ENCODE peak calls at places on chromosomes 3 and 15, in six cellular contexts. N is mesendoderm, L is uterus, P is HCT116, T is brain microvascular endothelial cell, Q is pancreas. R is an unnamed sample.

GRCh38 chr15:44195151-44195740 is at the start of gene FRMD5:
- DNase-seq in N (peak), T (peak), P (peak), L (peak), Q (peak), R (peak)

GRCh38 chr3:42690766-42691680 is 5.7 kb downstream of the KLHL40 start:
- DNase-seq in Q (no peak), L (no peak), T (no peak), P (no peak), N (no peak), R (peak)

GRCh38 chr3:165883866-165884478 is 46.7 kb upstream of the BCHE start:
- DNase-seq in P (no peak), N (no peak), Q (no peak), T (peak), L (no peak), R (no peak)

GRCh38 chr3:66819993-66820501 is 178.1 kb upstream of the KBTBD8 start:
- DNase-seq in P (no peak), L (no peak), N (no peak), Q (no peak), T (no peak), R (no peak)

GRCh38 chr3:143203848-143204247 is 84.3 kb downstream of the CHST2 start:
- DNase-seq in L (no peak), T (peak), Q (no peak), P (no peak), N (no peak), R (no peak)

GRCh38 chr3:33645060-33645841 is 72.8 kb downstream of the CLASP2 start:
- DNase-seq in P (no peak), T (peak), L (no peak), N (peak), Q (no peak), R (no peak)

GRCh38 chr3:149377408-149378111 is at the start of gene TM4SF1:
- DNase-seq in Q (peak), L (peak), T (peak), P (no peak), N (peak), R (peak)

GRCh38 chr15:61712124-61712759 is 348.0 kb downstream of the VPS13C start:
- DNase-seq in Q (no peak), P (no peak), L (no peak), N (no peak), T (no peak), R (no peak)

GRCh38 chr3:34533468-34533867 is 735.0 kb downstream of the PDCD6IP start:
- DNase-seq in L (no peak), N (no peak), T (no peak), P (no peak), Q (no peak), R (no peak)

GRCh38 chr3:127326341-127326740 is 38.5 kb upstream of the PRR20G start:
- DNase-seq in P (no peak), N (no peak), T (no peak), Q (no peak), L (no peak), R (no peak)

GRCh38 chr15:71705151-71705550 is 105.2 kb upstream of the NR2E3 start:
- DNase-seq in L (no peak), P (no peak), T (no peak), Q (no peak), N (peak), R (no peak)

GRCh38 chr15:66863382-66864085 is 161.5 kb downstream of the SMAD6 start:
- DNase-seq in P (no peak), L (no peak), T (no peak), Q (no peak), N (no peak), R (no peak)

GRCh38 chr15:66864086-66864830 is 162.2 kb downstream of the SMAD6 start:
- DNase-seq in N (no peak), P (no peak), Q (no peak), T (no peak), L (no peak), R (no peak)

GRCh38 chr15:66866651-66867050 is 164.6 kb downstream of the SMAD6 start:
- DNase-seq in N (no peak), Q (no peak), L (no peak), P (no peak), T (no peak), R (no peak)

GRCh38 chr15:66864871-66865281 is 162.8 kb downstream of the SMAD6 start:
- DNase-seq in N (no peak), T (no peak), L (no peak), P (no peak), Q (no peak), R (no peak)

DNA sequence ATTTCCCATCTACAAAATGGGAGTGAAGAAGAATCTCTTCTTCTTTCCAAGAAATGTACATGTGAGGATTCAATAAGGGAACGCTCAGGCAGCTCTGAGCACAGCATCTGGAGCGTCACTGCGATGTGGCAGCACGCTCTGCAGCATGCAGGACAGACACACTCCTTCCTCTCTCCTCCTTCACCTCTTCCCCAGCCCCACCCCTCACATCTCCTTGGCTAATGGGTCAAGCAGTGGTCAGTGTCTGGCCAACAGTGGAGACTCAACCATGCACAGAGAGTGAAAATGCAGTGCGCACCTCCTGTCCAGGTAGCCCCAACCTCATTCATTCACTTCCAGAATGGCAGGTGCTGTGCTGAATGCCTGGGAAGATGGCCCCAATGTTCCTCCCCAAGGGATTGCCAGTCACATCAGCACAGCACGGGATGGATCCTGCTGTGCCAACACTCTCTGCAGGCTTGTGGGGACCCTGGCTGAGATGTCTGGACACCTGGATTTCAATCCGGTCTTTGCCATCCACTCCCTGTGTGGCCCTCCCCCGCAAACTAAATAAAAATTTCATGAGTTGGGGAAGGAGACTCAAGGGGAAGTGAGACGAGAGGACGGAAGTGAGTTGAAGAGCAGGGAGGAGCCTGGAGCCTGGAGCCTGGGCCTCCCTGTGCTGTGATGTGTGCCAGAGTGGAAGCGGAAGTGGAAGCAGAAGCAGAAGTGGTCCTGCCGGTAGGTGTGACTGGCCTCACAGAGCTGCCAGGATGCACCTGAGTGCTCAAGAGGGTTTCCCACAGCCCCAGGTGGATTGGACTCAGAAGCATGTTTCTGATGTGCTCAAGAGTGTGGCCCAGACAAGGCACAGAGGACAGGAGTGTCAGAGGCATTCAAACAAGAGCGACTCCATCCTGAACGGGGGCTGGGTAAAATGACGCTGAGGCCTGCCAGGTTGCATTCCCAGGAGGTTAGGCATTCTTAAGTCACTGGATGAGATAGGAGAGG is 163.9 kb downstream of the SMAD6 start:
- DNase-seq in T (no peak), L (no peak), Q (no peak), N (peak), P (no peak), R (peak)
- H3K4me3 ChIP-seq in T (no peak), L (no peak), Q (no peak), N (no peak), P (no peak), R (no peak)

GRCh38 chr3:58585994-58586393 is 8.8 kb upstream of the FAM107A start:
- DNase-seq in P (no peak), T (no peak), L (no peak), N (no peak), Q (no peak), R (no peak)
- H3K4me3 ChIP-seq in P (no peak), T (no peak), L (no peak), N (no peak), Q (peak), R (no peak)

GRCh38 chr15:67812232-67812631 is 13.1 kb upstream of the SKOR1 start:
- DNase-seq in T (no peak), L (no peak), N (no peak), Q (no peak), P (no peak), R (peak)
- H3K4me3 ChIP-seq in T (no peak), L (no peak), N (no peak), Q (no peak), P (no peak), R (no peak)

GRCh38 chr15:66169023-66169422 is 84.5 kb downstream of the MEGF11 start:
- DNase-seq in P (no peak), Q (no peak), T (no peak), N (no peak), L (no peak), R (no peak)
- H3K4me3 ChIP-seq in P (no peak), Q (no peak), T (no peak), N (no peak), L (no peak), R (no peak)

DNA sequence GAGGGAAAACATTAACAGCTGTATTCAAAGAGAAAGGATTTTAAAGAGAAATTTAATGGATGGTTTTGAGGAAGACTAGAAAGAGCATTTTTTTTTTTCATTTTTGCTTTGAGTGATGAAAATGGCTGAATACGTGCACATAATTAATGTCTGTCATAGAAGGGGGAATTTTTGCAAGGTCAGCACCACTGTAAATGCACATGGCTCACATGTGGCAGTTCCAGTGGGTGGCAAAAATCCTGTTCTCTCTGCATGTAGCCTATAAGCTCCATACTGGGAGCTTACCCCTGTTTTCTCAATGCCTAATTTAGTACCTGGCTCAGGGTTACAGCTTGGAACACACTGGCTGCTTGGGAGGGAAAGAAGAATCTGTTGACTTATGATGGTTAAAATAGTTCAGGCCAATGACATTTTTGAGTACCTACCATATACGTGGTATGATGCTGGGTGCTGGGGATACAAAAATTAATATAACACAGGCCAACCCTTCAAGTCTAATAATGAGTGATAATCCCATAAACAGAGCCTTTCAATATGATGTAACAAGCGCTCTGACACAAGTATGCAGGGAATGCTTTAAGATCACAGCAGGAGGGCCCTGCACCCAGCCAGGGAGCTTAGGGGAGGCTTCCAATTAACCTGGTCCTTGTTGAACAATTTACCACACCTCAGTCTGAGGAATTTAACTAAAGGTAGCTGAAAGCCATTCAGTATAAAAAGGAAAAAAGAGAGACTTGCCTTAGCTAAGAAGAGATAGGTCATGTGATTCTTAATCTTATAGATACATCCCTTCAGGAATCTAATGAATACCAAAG is 33.0 kb downstream of the HSPBAP1 start:
- DNase-seq in N (peak), L (no peak), P (peak), T (peak), Q (peak), R (peak)
- H3K4me3 ChIP-seq in N (no peak), L (no peak), P (no peak), T (no peak), Q (no peak), R (no peak)

GRCh38 chr3:160618363-160618762 is 53.0 kb upstream of the KPNA4 start:
- DNase-seq in Q (peak), P (no peak), N (no peak), L (no peak), T (no peak), R (no peak)
- H3K4me3 ChIP-seq in Q (no peak), P (no peak), N (no peak), L (no peak), T (no peak), R (no peak)

GRCh38 chr3:170801597-170801996 is 68.4 kb downstream of the RPL22L1 start:
- DNase-seq in N (no peak), T (no peak), P (no peak), Q (no peak), L (no peak), R (no peak)
- H3K4me3 ChIP-seq in N (no peak), T (no peak), P (no peak), Q (no peak), L (no peak), R (no peak)

GRCh38 chr3:58576716-58577115 is 475 bp downstream of the FAM107A start:
- DNase-seq in P (no peak), L (no peak), N (no peak), T (no peak), Q (no peak), R (no peak)
- H3K4me3 ChIP-seq in P (no peak), L (peak), N (no peak), T (no peak), Q (no peak), R (no peak)